ENCODE peak calls at places on chromosomes 5 and 9, in four cellular contexts. One of them, this sample, is unnamed.

GRCh38 chr9:127904518-127904887 is 5.1 kb upstream of the ST6GALNAC6 start:
- DNase-seq in B cell: no peak
- DNase-seq in kidney tubule cell: no peak
- DNase-seq in stimulated activated CD8-positive, alpha-beta memory T cell treated with anti-CD3 and anti-CD28 coated beads, Interleukin-4, amount 100 ng/mL, for 48 hours: no peak
- DNase-seq in this sample: peak

GRCh38 chr5:6847896-6848295 is 134.7 kb downstream of the TENT4A start:
- DNase-seq in B cell: no peak
- DNase-seq in stimulated activated CD8-positive, alpha-beta memory T cell treated with anti-CD3 and anti-CD28 coated beads, Interleukin-4, amount 100 ng/mL, for 48 hours: no peak
- DNase-seq in kidney tubule cell: no peak
- DNase-seq in this sample: no peak

GRCh38 chr9:127360829-127361228 is 36.1 kb upstream of the SLC2A8 start:
- DNase-seq in stimulated activated CD8-positive, alpha-beta memory T cell treated with anti-CD3 and anti-CD28 coated beads, Interleukin-4, amount 100 ng/mL, for 48 hours: no peak
- DNase-seq in kidney tubule cell: no peak
- DNase-seq in B cell: no peak
- DNase-seq in this sample: peak

GRCh38 chr9:77848897-77849296 is 182.7 kb downstream of the GNAQ start:
- DNase-seq in kidney tubule cell: peak
- DNase-seq in B cell: no peak
- DNase-seq in stimulated activated CD8-positive, alpha-beta memory T cell treated with anti-CD3 and anti-CD28 coated beads, Interleukin-4, amount 100 ng/mL, for 48 hours: no peak
- DNase-seq in this sample: peak

GRCh38 chr9:119273984-119274665 is 95.1 kb downstream of the BRINP1 start:
- DNase-seq in kidney tubule cell: peak
- DNase-seq in B cell: no peak
- DNase-seq in stimulated activated CD8-positive, alpha-beta memory T cell treated with anti-CD3 and anti-CD28 coated beads, Interleukin-4, amount 100 ng/mL, for 48 hours: no peak
- DNase-seq in this sample: no peak

GRCh38 chr9:94212091-94212490 is 47.0 kb upstream of the ZNF169 start:
- DNase-seq in kidney tubule cell: no peak
- DNase-seq in stimulated activated CD8-positive, alpha-beta memory T cell treated with anti-CD3 and anti-CD28 coated beads, Interleukin-4, amount 100 ng/mL, for 48 hours: no peak
- DNase-seq in B cell: no peak
- DNase-seq in this sample: no peak

GRCh38 chr5:150517272-150518152 is 9.6 kb downstream of the NDST1 start:
- DNase-seq in stimulated activated CD8-positive, alpha-beta memory T cell treated with anti-CD3 and anti-CD28 coated beads, Interleukin-4, amount 100 ng/mL, for 48 hours: no peak
- DNase-seq in B cell: no peak
- DNase-seq in kidney tubule cell: peak
- DNase-seq in this sample: peak

GRCh38 chr5:42583322-42583721 is 160.1 kb downstream of the GHR start:
- DNase-seq in kidney tubule cell: peak
- DNase-seq in stimulated activated CD8-positive, alpha-beta memory T cell treated with anti-CD3 and anti-CD28 coated beads, Interleukin-4, amount 100 ng/mL, for 48 hours: peak
- DNase-seq in B cell: peak
- DNase-seq in this sample: peak

GRCh38 chr5:65862384-65862783 is 64.0 kb upstream of the ERBIN start:
- DNase-seq in stimulated activated CD8-positive, alpha-beta memory T cell treated with anti-CD3 and anti-CD28 coated beads, Interleukin-4, amount 100 ng/mL, for 48 hours: no peak
- DNase-seq in B cell: no peak
- DNase-seq in kidney tubule cell: no peak
- DNase-seq in this sample: no peak

This sample was measured in bronchial epithelial cell.